ENCODE peak calls at places on chromosome 3, in six cellular contexts. B is GM06990; S is astrocyte of the spinal cord; L is tibial nerve; R is astrocyte; O is CD8-positive, alpha-beta memory T cell. H is an unnamed sample.

GRCh38 chr3:107560166-107560565 is 37.4 kb downstream of the BBX start:
- DNase-seq in L (no peak), R (no peak), B (no peak), S (no peak), O (no peak), H (no peak)

GRCh38 chr3:184481924-184482671 is 79.5 kb upstream of the EPHB3 start:
- DNase-seq in L (no peak), R (no peak), B (no peak), O (no peak), S (no peak), H (no peak)

GRCh38 chr3:187497037-187497436 is 128.9 kb downstream of the RTP4 start:
- DNase-seq in O (no peak), B (no peak), R (no peak), L (no peak), S (no peak), H (no peak)

GRCh38 chr3:182697345-182697919 is 95.9 kb upstream of the ATP11B start:
- DNase-seq in R (no peak), O (no peak), L (no peak), B (no peak), S (no peak), H (no peak)

GRCh38 chr3:187746479-187747335 is 1.4 kb upstream of the BCL6 start:
- DNase-seq in L (no peak), B (no peak), S (peak), O (no peak), R (peak), H (peak)

GRCh38 chr3:64067510-64068346 is 44.4 kb upstream of the PSMD6 start:
- DNase-seq in O (no peak), S (no peak), B (no peak), R (no peak), L (no peak), H (peak)

GRCh38 chr3:141289228-141289772 is 57.7 kb downstream of the PXYLP1 start:
- DNase-seq in L (no peak), B (no peak), R (no peak), S (no peak), O (no peak), H (no peak)

GRCh38 chr3:177722386-177722785 is 525.1 kb upstream of the TBL1XR1 start:
- DNase-seq in L (no peak), R (no peak), S (no peak), B (no peak), O (no peak), H (no peak)

GRCh38 chr3:141336672-141337522 is 31.4 kb upstream of the ZBTB38 start:
- DNase-seq in S (peak), L (no peak), R (peak), O (no peak), B (peak), H (peak)

GRCh38 chr3:10371167-10371566 is 50.3 kb upstream of the SEC13 start:
- DNase-seq in B (no peak), O (no peak), S (no peak), L (no peak), R (peak), H (peak)

GRCh38 chr3:187738400-187739124 is 6.7 kb downstream of the BCL6 start:
- DNase-seq in L (peak), R (peak), B (no peak), S (peak), O (peak), H (peak)

GRCh38 chr3:141686477-141687280 is 51.4 kb upstream of the RNF7 start:
- DNase-seq in S (peak), L (peak), B (peak), O (peak), R (peak), H (peak)

DNA sequence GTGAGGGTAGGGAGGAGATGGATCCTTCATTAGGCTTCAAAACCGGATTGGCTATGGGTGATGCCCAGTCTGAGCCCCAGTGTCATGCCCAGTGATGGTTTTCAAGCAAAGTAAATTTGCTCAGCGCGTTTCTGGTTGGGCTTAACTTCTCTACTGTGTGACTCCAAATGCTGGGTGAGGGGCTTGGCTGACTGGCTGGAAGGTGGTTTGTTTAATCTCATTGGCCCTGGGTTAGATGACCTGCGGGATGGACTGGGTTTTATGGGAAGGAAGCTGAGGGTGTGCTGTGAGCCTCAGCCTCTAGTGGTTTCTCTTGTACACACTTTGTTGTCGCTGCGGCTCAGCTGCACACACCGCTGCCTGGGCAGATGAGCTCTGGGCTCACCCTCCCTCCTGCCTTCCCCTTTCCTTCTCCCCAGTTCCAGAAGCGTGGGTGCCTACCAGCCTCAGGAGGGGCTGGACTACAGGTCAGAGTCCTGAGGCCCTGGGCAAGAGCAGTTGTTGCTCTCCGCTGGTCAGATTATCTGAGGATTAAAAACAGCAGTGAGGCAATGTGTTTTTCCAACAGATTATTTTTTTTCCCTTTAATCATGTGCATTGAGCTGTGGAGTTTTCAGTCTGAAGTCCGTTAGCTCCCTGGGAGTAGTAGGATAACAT is 18.6 kb downstream of the PDIA5 start:
- DNase-seq in R (no peak), B (no peak), S (no peak), O (no peak), L (no peak), H (no peak)
- H3K4me3 ChIP-seq in R (no peak), B (no peak), S (no peak), O (no peak), L (no peak), H (no peak)

GRCh38 chr3:79767194-79767952 is 425 bp downstream of the ROBO1 start:
- DNase-seq in S (peak), L (no peak), B (no peak), R (peak), O (no peak), H (peak)
- H3K4me3 ChIP-seq in S (peak), L (peak), B (no peak), R (peak), O (no peak), H (peak)

DNA sequence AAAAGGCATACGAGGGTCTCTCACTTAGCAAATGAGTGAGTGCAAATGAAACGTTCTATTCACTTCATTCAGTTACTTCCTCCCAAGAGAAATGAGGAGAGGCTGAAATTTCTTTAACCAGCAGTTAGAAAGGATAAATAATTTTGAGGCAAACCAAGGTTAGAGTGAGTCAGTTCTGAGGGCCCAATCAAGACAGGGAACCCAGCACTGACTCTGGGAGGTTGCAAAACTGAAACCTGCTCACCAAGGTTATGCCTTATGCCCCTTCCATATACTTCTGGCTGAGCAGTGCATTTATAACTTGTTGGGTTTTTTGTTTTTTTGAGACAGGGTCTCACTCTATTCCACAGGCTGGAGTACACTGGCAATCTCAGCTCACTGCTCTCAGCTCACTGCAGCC is 4.5 kb upstream of the RPSA start:
- DNase-seq in R (no peak), L (no peak), B (no peak), S (no peak), O (no peak), H (no peak)
- H3K4me3 ChIP-seq in R (no peak), L (no peak), B (no peak), S (no peak), O (no peak), H (no peak)

GRCh38 chr3:65625310-65625709 is 413.4 kb downstream of the MAGI1 start:
- DNase-seq in S (no peak), R (no peak), B (no peak), L (no peak), O (no peak), H (no peak)
- H3K4me3 ChIP-seq in S (no peak), R (no peak), B (no peak), L (no peak), O (no peak), H (no peak)

GRCh38 chr3:195911946-195912270 is 3.6 kb upstream of the TNK2 start:
- DNase-seq in B (no peak), O (no peak), R (no peak), S (no peak), L (no peak), H (no peak)
- H3K4me3 ChIP-seq in B (no peak), O (no peak), R (no peak), S (no peak), L (no peak), H (no peak)

DNA sequence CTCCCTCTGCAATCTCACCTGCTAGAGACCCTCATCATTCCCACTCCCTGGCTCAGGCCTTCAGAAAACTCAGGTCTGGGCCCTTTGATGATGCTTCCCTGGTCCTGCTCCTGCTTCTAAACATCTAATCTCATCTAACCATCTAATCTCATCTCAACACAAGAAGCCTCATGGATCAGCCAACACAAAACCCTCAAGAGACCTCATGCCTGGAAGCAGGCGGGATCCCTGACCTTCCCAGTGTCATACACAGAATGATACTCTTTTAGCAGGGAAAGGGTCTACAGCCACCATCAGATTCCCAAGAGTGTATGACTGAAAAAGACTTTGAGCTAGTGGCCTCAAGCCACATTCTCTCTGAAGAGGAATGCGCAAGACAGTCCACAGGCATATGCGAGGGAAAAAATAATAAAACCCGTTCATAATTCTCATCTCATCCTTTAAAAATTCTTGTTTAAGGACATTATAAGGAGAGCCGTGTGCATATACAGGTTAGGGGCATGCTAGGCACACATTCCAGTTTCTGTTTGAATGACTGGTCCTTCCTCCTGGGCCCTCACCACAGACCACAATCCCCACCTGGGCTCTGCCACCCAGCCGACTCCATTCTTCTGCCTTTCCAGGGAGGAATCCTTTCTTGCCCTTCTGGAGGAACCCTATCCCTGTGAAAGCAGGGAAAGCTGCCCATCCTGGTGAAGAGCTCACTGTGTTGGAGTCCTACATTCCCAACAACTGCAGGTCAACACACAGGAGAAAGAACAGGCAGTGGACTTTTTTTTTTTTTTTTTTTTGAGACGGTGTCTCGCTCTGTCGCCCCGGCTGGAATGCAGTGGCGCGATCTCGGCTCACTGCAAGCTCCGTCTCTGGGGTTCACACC is 2.2 kb downstream of the ZXDC start:
- DNase-seq in L (no peak), B (no peak), S (no peak), R (no peak), O (no peak), H (no peak)
- H3K4me3 ChIP-seq in L (peak), B (peak), S (peak), R (no peak), O (peak), H (peak)